ENCODE peak calls at places on chromosomes 11 and 22, in eight cellular contexts. U, J, Q, I, Y, B, T and C are unnamed samples.

GRCh38 chr11:29842061-29842460 is 174.8 kb downstream of the KCNA4 start:
- DNase-seq in T (no peak), U (no peak), I (no peak), Y (no peak), J (no peak), Q (no peak), B (no peak), C (no peak)

GRCh38 chr22:25062378-25063095 is 110.0 kb downstream of the KIAA1671 start:
- DNase-seq in B (no peak), J (no peak), Q (no peak), I (no peak), Y (no peak), U (peak), T (no peak), C (no peak)

GRCh38 chr11:78370406-78371172 is 47.0 kb downstream of the GAB2 start:
- DNase-seq in B (no peak), J (no peak), Q (no peak), Y (no peak), I (no peak), U (no peak), T (no peak), C (no peak)

GRCh38 chr22:44131989-44132685 is 48.6 kb upstream of the PARVG start:
- DNase-seq in U (no peak), B (no peak), Y (no peak), Q (no peak), I (no peak), J (no peak), T (no peak), C (no peak)

GRCh38 chr11:69390561-69390960 is 90.9 kb upstream of the LINC01488 start:
- DNase-seq in B (no peak), Y (no peak), U (no peak), Q (no peak), T (no peak), J (no peak), I (no peak), C (no peak)

GRCh38 chr11:12280199-12280837 is 97.1 kb upstream of the PARVA start:
- DNase-seq in Q (no peak), J (peak), T (no peak), U (no peak), B (no peak), Y (no peak), I (no peak), C (peak)

GRCh38 chr22:46757104-46757503 is 5.3 kb upstream of the TBC1D22A start:
- DNase-seq in Q (no peak), J (no peak), I (no peak), Y (no peak), U (no peak), B (no peak), T (no peak), C (no peak)

GRCh38 chr11:119797137-119797611 is 68.2 kb upstream of the NECTIN1 start:
- DNase-seq in U (no peak), T (no peak), Y (no peak), Q (no peak), J (no peak), I (no peak), B (no peak), C (no peak)

GRCh38 chr11:44623716-44624491 is 58.4 kb downstream of the CD82 start:
- DNase-seq in T (no peak), U (no peak), J (no peak), Q (no peak), I (no peak), Y (no peak), B (no peak), C (no peak)

GRCh38 chr11:2214527-2215229 is 43.1 kb upstream of the TH start:
- DNase-seq in T (no peak), U (no peak), Q (no peak), J (peak), Y (no peak), B (no peak), I (no peak), C (no peak)

GRCh38 chr22:27473533-27473932 is 328.0 kb downstream of the MN1 start:
- DNase-seq in T (no peak), Y (no peak), B (peak), J (no peak), I (no peak), Q (no peak), U (no peak), C (no peak)

GRCh38 chr11:88411265-88411664 is 73.7 kb upstream of the CTSC start:
- DNase-seq in Y (no peak), B (peak), T (no peak), J (no peak), I (peak), U (no peak), Q (no peak), C (no peak)

GRCh38 chr11:92702771-92703170 is 266.7 kb upstream of the MTNR1B start:
- DNase-seq in T (no peak), Y (no peak), B (peak), J (no peak), I (no peak), U (no peak), Q (no peak), C (no peak)

GRCh38 chr11:134524876-134525845 is 113.1 kb upstream of the B3GAT1 start:
- DNase-seq in I (no peak), Y (no peak), J (no peak), U (no peak), Q (no peak), T (no peak), B (no peak), C (no peak)

GRCh38 chr22:20439928-20440575 is 2.4 kb upstream of the SCARF2 start:
- DNase-seq in J (no peak), T (no peak), U (no peak), B (no peak), I (no peak), Y (no peak), Q (no peak), C (no peak)

GRCh38 chr11:12285106-12285505 is 92.3 kb upstream of the PARVA start:
- DNase-seq in U (no peak), Y (no peak), T (no peak), B (no peak), I (peak), J (no peak), Q (no peak), C (no peak)

GRCh38 chr22:45844949-45845613 is 131.9 kb downstream of the WNT7B start:
- DNase-seq in I (no peak), J (no peak), B (no peak), Y (no peak), T (no peak), U (no peak), Q (no peak), C (no peak)

GRCh38 chr11:118258410-118258809 is 5.7 kb downstream of the MPZL2 start:
- DNase-seq in B (no peak), J (no peak), I (no peak), U (peak), T (no peak), Y (no peak), Q (no peak), C (no peak)

GRCh38 chr11:63985812-63986155 is 454 bp upstream of the OTUB1 start:
- DNase-seq in T (peak), U (no peak), B (no peak), Y (peak), Q (peak), J (no peak), I (no peak), C (no peak)

GRCh38 chr22:43867839-43868652 is 5.7 kb upstream of the SULT4A1 start:
- DNase-seq in Q (no peak), I (peak), T (peak), J (no peak), B (peak), U (peak), Y (no peak), C (no peak)

GRCh38 chr11:83521647-83522596 is 235.8 kb upstream of the CCDC90B start:
- DNase-seq in U (peak), J (peak), B (peak), Q (no peak), T (no peak), Y (no peak), I (no peak), C (no peak)

GRCh38 chr11:14789879-14790484 is 102.0 kb downstream of the CYP2R1 start:
- DNase-seq in T (no peak), Q (no peak), J (peak), U (peak), Y (no peak), B (no peak), I (no peak), C (no peak)

GRCh38 chr22:26806445-26807170 is 149.2 kb downstream of the MIAT start:
- DNase-seq in U (no peak), Y (no peak), Q (no peak), I (no peak), J (no peak), T (no peak), B (no peak), C (no peak)

GRCh38 chr11:128599729-128600128 is 12.4 kb upstream of the ETS1 start:
- DNase-seq in Q (no peak), Y (no peak), T (no peak), I (peak), B (no peak), U (no peak), J (no peak), C (no peak)

GRCh38 chr22:20118572-20119020 is 1.6 kb upstream of the TRMT2A start:
- DNase-seq in Q (no peak), T (no peak), I (no peak), U (no peak), Y (no peak), J (no peak), B (no peak), C (no peak)

GRCh38 chr11:35427158-35427557 is 7.8 kb upstream of the SLC1A2 start:
- DNase-seq in Q (no peak), T (no peak), J (no peak), U (no peak), Y (no peak), B (no peak), I (no peak), C (peak)

GRCh38 chr11:90235536-90235935 is 12.7 kb upstream of the CHORDC1 start:
- DNase-seq in B (no peak), J (no peak), U (no peak), T (no peak), Q (no peak), Y (no peak), I (no peak), C (no peak)